ENCODE peak calls at places on chromosomes 3 and 15, in four cellular contexts. K is BE2C, T is WERI-Rb-1, D is epithelial cell of esophagus. F is an unnamed sample.

GRCh38 chr15:66943456-66944095 is 121.8 kb upstream of the SMAD3 start:
- DNase-seq in T (no peak), K (no peak), D (peak), F (no peak)

GRCh38 chr3:41024031-41024836 is 175.1 kb upstream of the CTNNB1 start:
- DNase-seq in D (no peak), T (no peak), K (no peak), F (no peak)

GRCh38 chr3:28109829-28110228 is 131.6 kb upstream of the CMC1 start:
- DNase-seq in T (no peak), D (peak), K (no peak), F (no peak)

GRCh38 chr15:71103102-71103676 is 12.1 kb upstream of the THSD4 start:
- DNase-seq in K (peak), D (peak), T (peak), F (no peak)

GRCh38 chr3:16243706-16244490 is 20.8 kb downstream of the DPH3 start:
- DNase-seq in D (peak), K (no peak), T (no peak), F (no peak)

GRCh38 chr15:22895465-22896190 is 57.2 kb downstream of the NIPA2 start:
- DNase-seq in K (no peak), T (no peak), D (peak), F (peak)

GRCh38 chr3:20669184-20669583 is 483.2 kb upstream of the SGO1 start:
- DNase-seq in T (no peak), K (no peak), D (no peak), F (no peak)

GRCh38 chr15:85541744-85542143 is 161.3 kb downstream of the AKAP13 start:
- DNase-seq in T (no peak), D (peak), K (no peak), F (no peak)

GRCh38 chr3:179452166-179452544 is 885 bp upstream of the GNB4 start:
- DNase-seq in K (no peak), T (no peak), D (peak), F (no peak)

GRCh38 chr15:41581110-41581509 is 22.1 kb downstream of the TYRO3 start:
- DNase-seq in T (peak), D (peak), K (no peak), F (no peak)

GRCh38 chr3:127162947-127163645 is 29.8 kb upstream of the PRR23E start:
- DNase-seq in T (no peak), K (no peak), D (no peak), F (no peak)

GRCh38 chr15:68372291-68372811 is 59.6 kb downstream of the ITGA11 start:
- DNase-seq in D (peak), T (peak), K (peak), F (no peak)

GRCh38 chr3:157134620-157135191 is 25.2 kb downstream of the CCNL1 start:
- DNase-seq in T (no peak), D (no peak), K (no peak), F (no peak)

GRCh38 chr3:14725564-14726420 is 50.9 kb downstream of the C3orf20 start:
- DNase-seq in D (no peak), K (no peak), T (no peak), F (no peak)

GRCh38 chr3:120093923-120094775 is at the start of gene GSK3B:
- DNase-seq in D (no peak), T (peak), K (peak), F (no peak)

GRCh38 chr3:84836961-84837360 is 121.8 kb upstream of the CADM2 start:
- DNase-seq in K (peak), D (peak), T (no peak), F (no peak)

GRCh38 chr3:12870942-12871341 is 29.6 kb upstream of the RPL32 start:
- DNase-seq in D (no peak), T (no peak), K (no peak), F (no peak)

GRCh38 chr3:150335631-150336030 is 72.5 kb upstream of the TSC22D2 start:
- DNase-seq in D (no peak), T (no peak), K (no peak), F (no peak)

GRCh38 chr15:77636209-77636608 is 3.5 kb upstream of the LINGO1 start:
- DNase-seq in D (no peak), K (no peak), T (no peak), F (no peak)

GRCh38 chr3:4990061-4990460 is 10.8 kb downstream of the BHLHE40 start:
- DNase-seq in K (no peak), T (no peak), D (peak), F (no peak)

GRCh38 chr3:65597225-65597951 is 441.3 kb downstream of the MAGI1 start:
- DNase-seq in K (peak), D (no peak), T (peak), F (no peak)

GRCh38 chr3:24520941-24521305 is 26.3 kb upstream of the THRB start:
- DNase-seq in T (no peak), D (peak), K (no peak), F (no peak)

GRCh38 chr3:5122741-5123706 is 932 bp downstream of the ARL8B start:
- DNase-seq in T (peak), D (peak), K (no peak), F (peak)

GRCh38 chr15:72778796-72779195 is 4.8 kb downstream of the ADPGK start:
- DNase-seq in T (no peak), D (no peak), K (no peak), F (no peak)

DNA sequence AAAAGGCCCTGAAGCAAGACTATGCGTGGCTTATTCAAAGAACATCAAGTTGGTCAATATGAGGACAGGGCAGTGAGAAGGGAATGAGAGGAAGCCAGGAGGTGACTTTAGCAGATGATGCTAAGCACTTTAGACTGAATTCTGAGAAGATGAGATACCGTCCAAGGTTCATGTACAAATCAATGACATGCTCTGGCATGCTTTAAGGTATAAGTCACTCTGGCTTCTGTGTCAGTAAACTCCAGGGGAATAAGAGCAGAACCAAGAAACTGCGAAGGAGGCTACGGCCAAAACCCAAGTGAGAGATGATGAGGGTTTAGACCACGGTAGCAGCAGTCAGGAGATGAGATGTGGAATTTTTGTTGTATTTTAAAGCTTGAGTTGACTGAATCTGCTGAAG is 8.9 kb upstream of the CCDC50 start:
- DNase-seq in K (no peak), T (no peak), D (peak), F (no peak)
- TF ChIP-seq CTCF in K (no peak), T (no peak), D (no peak), F (no peak)

DNA sequence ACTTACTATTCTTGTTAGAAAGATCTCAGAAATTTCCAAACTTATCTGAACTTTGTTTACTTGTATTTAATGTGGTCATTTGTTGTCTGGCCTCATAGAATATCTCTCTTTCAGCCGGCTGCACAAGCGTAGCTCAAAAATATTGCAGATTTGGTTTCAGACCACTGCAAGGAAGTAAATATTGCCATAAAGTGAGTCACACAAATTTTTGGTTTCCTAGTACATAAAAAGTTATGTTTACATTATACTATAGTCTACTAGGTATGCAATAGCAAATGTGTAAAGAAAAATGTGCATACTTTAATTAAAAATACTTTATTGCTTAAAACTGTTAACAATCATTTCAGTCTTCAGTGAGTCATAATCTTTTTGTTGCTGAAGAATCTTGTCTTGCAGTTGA is 425.1 kb upstream of the ROBO1 start:
- DNase-seq in D (peak), K (no peak), T (no peak), F (no peak)
- H3K4me3 ChIP-seq in D (no peak), K (no peak), T (no peak), F (no peak)

GRCh38 chr3:185071401-185071800 is 81.5 kb downstream of the C3orf70 start:
- DNase-seq in K (no peak), T (peak), D (no peak), F (no peak)
- TF ChIP-seq CTCF in K (peak), T (peak), D (no peak), F (peak)

GRCh38 chr3:98901465-98902174 is at the start of gene DCBLD2:
- DNase-seq in K (peak), D (peak), T (peak), F (peak)

GRCh38 chr3:98901032-98901464 is 447 bp downstream of the DCBLD2 start:
- DNase-seq in T (peak), K (peak), D (peak), F (no peak)

GRCh38 chr3:98903705-98904481 is 2.4 kb upstream of the DCBLD2 start:
- DNase-seq in K (no peak), T (no peak), D (no peak), F (no peak)

GRCh38 chr3:98902341-98902740 is 846 bp upstream of the DCBLD2 start:
- DNase-seq in K (no peak), D (no peak), T (no peak), F (no peak)

GRCh38 chr3:98903099-98903498 is 1.6 kb upstream of the DCBLD2 start:
- DNase-seq in T (no peak), D (peak), K (no peak), F (peak)
- H3K4me3 ChIP-seq in T (no peak), D (no peak), K (no peak), F (peak)

DNA sequence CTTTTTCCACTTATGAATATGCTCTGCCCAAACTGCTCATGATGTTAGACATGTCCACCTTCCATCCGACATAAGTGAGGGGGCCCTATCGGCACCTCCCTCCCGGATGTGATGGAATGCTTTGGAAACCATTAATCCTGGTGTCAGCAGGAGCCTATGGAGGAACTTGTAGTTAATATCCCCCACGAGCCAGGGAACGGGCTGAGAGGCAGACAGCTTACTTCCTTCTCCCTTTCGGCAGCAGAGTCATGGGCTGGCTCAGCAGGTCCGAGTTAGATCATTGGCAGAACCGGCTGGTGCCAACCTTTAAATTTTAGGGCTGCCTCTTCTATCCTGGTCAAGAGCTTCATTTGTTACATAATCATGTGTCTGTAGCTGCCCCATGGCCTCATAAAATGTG is 61.9 kb upstream of the RGMA start:
- DNase-seq in D (no peak), K (no peak), T (no peak), F (no peak)
- TF ChIP-seq CTCF in D (no peak), K (no peak), T (no peak), F (no peak)

GRCh38 chr3:94645790-94646189 is 582.9 kb downstream of the NSUN3 start:
- DNase-seq in T (no peak), K (no peak), D (no peak), F (no peak)

GRCh38 chr3:94647131-94647530 is 584.3 kb downstream of the NSUN3 start:
- DNase-seq in D (peak), K (no peak), T (no peak), F (no peak)

DNA sequence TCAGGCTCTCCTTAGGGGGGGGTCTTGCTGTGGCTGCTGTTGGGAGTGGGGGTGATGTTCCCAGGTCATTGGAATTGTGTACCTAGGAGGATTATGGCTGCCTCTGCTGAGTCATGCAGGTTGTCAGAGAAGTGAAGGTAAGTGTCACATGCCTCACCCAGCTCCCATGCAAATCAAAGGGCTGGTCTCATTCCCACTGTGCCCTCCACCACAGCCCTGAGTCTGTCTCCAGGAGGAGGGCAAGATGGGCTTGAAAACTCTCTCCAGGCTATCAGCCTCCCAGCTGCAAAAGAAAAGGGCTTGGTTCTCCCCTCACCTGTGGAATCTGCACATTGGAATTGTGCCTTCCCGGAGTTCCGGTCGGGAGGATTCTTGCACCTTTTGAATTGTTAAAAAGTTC is 580.5 kb downstream of the NSUN3 start:
- DNase-seq in K (no peak), T (no peak), D (no peak), F (no peak)
- H3K4me3 ChIP-seq in K (no peak), T (no peak), D (no peak), F (no peak)